ENCODE peak calls at places on chromosomes 7 and 10, in four cellular contexts. S, E, Q and F are unnamed samples.

GRCh38 chr10:109427421-109427820 is 495.9 kb downstream of the XPNPEP1 start:
- DNase-seq in S (no peak), E (peak), Q (no peak), F (no peak)

GRCh38 chr7:122528879-122529481 is 169.9 kb downstream of the RNF133 start:
- DNase-seq in S (peak), E (peak), Q (peak), F (no peak)

GRCh38 chr7:134873253-134873652 is 93.8 kb downstream of the CALD1 start:
- DNase-seq in S (no peak), E (peak), Q (no peak), F (no peak)

GRCh38 chr7:531777-532176 is 12.1 kb upstream of the PDGFA start:
- DNase-seq in S (no peak), E (no peak), Q (no peak), F (no peak)

GRCh38 chr10:123007558-123008378 is 827 bp downstream of the IKZF5 start:
- DNase-seq in S (no peak), E (peak), Q (peak), F (no peak)

GRCh38 chr10:127090135-127090534 is 106.3 kb downstream of the INSYN2A start:
- DNase-seq in S (no peak), E (no peak), Q (no peak), F (no peak)

GRCh38 chr7:43639858-43640491 is 57.1 kb downstream of the STK17A start:
- DNase-seq in S (peak), E (peak), Q (no peak), F (no peak)

GRCh38 chr7:30460246-30460633 is 18.3 kb downstream of the NOD1 start:
- DNase-seq in S (no peak), E (no peak), Q (no peak), F (no peak)